ENCODE peak calls at places on chromosome 7, in seven cellular contexts. One of them, this sample, is unnamed.

GRCh38 chr7:23012797-23013714 is 874 bp downstream of the HYCC1 start:
- DNase-seq in heart right ventricle: peak; percentile 46
- DNase-seq in PC-9: peak; percentile 33
- DNase-seq in mammary epithelial cell: no peak
- DNase-seq in left lung: peak; percentile 88
- DNase-seq in NB4: peak; percentile 66
- DNase-seq in cardiac muscle cell: no peak
- DNase-seq in this sample: no peak

GRCh38 chr7:32039000-32039756 is 31.0 kb downstream of the PDE1C start:
- DNase-seq in cardiac muscle cell: no peak
- DNase-seq in mammary epithelial cell: no peak
- DNase-seq in heart right ventricle: no peak
- DNase-seq in NB4: peak; percentile 14
- DNase-seq in left lung: no peak
- DNase-seq in PC-9: no peak
- DNase-seq in this sample: no peak

GRCh38 chr7:139753079-139753692 is 24.6 kb downstream of the HIPK2 start:
- DNase-seq in heart right ventricle: no peak
- DNase-seq in NB4: no peak
- DNase-seq in mammary epithelial cell: no peak
- DNase-seq in PC-9: no peak
- DNase-seq in cardiac muscle cell: no peak
- DNase-seq in left lung: no peak
- DNase-seq in this sample: no peak

GRCh38 chr7:4479367-4480039 is 202.6 kb upstream of the FOXK1 start:
- DNase-seq in left lung: no peak
- DNase-seq in PC-9: peak; percentile 16
- DNase-seq in cardiac muscle cell: peak; percentile 15
- DNase-seq in heart right ventricle: no peak
- DNase-seq in mammary epithelial cell: peak; percentile 55
- DNase-seq in NB4: peak; percentile 83
- DNase-seq in this sample: no peak

GRCh38 chr7:27181795-27182275 is 3.2 kb downstream of the HOXA11 start:
- DNase-seq in left lung: peak; percentile 29
- DNase-seq in NB4: no peak
- DNase-seq in cardiac muscle cell: no peak
- DNase-seq in PC-9: no peak
- DNase-seq in mammary epithelial cell: no peak
- DNase-seq in heart right ventricle: no peak
- DNase-seq in this sample: no peak

GRCh38 chr7:74044366-74045350 is 16.7 kb downstream of the ELN start:
- DNase-seq in PC-9: no peak
- DNase-seq in cardiac muscle cell: no peak
- DNase-seq in mammary epithelial cell: no peak
- DNase-seq in NB4: peak; percentile 39
- DNase-seq in left lung: peak; percentile 66
- DNase-seq in heart right ventricle: no peak
- DNase-seq in this sample: no peak

GRCh38 chr7:37993060-37993501 is 72.6 kb downstream of the EPDR1 start:
- DNase-seq in NB4: no peak
- DNase-seq in heart right ventricle: no peak
- DNase-seq in mammary epithelial cell: no peak
- DNase-seq in left lung: no peak
- DNase-seq in PC-9: no peak
- DNase-seq in cardiac muscle cell: no peak
- DNase-seq in this sample: no peak

GRCh38 chr7:73519867-73520672 is 2.0 kb downstream of the BAZ1B start:
- DNase-seq in PC-9: no peak
- DNase-seq in left lung: no peak
- DNase-seq in cardiac muscle cell: no peak
- DNase-seq in heart right ventricle: no peak
- DNase-seq in NB4: peak; percentile 53
- DNase-seq in mammary epithelial cell: peak; percentile 4
- DNase-seq in this sample: peak; percentile 12

DNA sequence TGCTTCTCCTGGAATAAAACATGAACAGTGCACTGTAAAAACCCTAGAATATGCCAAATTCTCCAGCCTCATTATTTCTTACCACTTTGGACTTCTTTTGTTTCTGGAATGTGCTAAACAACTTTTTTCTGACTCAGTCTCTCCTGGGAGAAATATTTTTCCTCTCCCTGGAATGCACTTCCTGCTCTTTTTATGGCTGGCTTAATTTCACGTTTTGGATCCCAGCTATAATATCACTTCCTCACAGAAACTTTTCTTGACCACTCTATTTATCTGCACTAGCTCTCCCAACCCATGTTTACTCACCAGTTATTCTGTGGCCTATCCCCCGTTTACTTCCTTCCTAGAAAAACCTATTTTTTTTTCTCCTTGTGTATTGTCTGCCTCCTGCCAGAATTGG is 26.7 kb downstream of the ABCB5 start:
- DNase-seq in cardiac muscle cell: peak; percentile 21
- DNase-seq in left lung: no peak
- DNase-seq in NB4: no peak
- DNase-seq in heart right ventricle: no peak
- DNase-seq in mammary epithelial cell: no peak
- DNase-seq in PC-9: no peak
- DNase-seq in this sample: no peak
- TF ChIP-seq CTCF in cardiac muscle cell: no peak
- TF ChIP-seq CTCF in left lung: no peak
- TF ChIP-seq CTCF in NB4: no peak
- TF ChIP-seq CTCF in heart right ventricle: no peak
- TF ChIP-seq CTCF in mammary epithelial cell: no peak
- TF ChIP-seq CTCF in PC-9: no peak
- TF ChIP-seq CTCF in this sample: no peak

GRCh38 chr7:151736403-151736909 is 140.5 kb downstream of the PRKAG2 start:
- DNase-seq in NB4: no peak
- DNase-seq in left lung: peak; percentile 53
- DNase-seq in heart right ventricle: peak; percentile 58
- DNase-seq in mammary epithelial cell: peak; percentile 78
- DNase-seq in PC-9: peak; percentile 90
- DNase-seq in cardiac muscle cell: peak; percentile 92
- DNase-seq in this sample: no peak
- H3K4me3 ChIP-seq in NB4: no peak overlapping the region
- H3K4me3 ChIP-seq in left lung: no peak overlapping the region
- H3K4me3 ChIP-seq in heart right ventricle: peak overlapping the region; percentile 56
- H3K4me3 ChIP-seq in mammary epithelial cell: peak overlapping the region; percentile 1
- H3K4me3 ChIP-seq in PC-9: peak overlapping the region; percentile 26
- H3K4me3 ChIP-seq in cardiac muscle cell: peak overlapping the region; percentile 7
- H3K4me3 ChIP-seq in this sample: no peak overlapping the region

GRCh38 chr7:2114052-2114451 is 118.7 kb downstream of the MAD1L1 start:
- DNase-seq in mammary epithelial cell: peak; percentile 26
- DNase-seq in heart right ventricle: no peak
- DNase-seq in PC-9: no peak
- DNase-seq in left lung: no peak
- DNase-seq in cardiac muscle cell: peak; percentile 42
- DNase-seq in NB4: no peak
- DNase-seq in this sample: no peak

GRCh38 chr7:2116086-2116810 is 116.5 kb downstream of the MAD1L1 start:
- DNase-seq in PC-9: peak; percentile 54
- DNase-seq in NB4: no peak
- DNase-seq in cardiac muscle cell: peak; percentile 46
- DNase-seq in left lung: no peak
- DNase-seq in heart right ventricle: peak; percentile 46
- DNase-seq in mammary epithelial cell: peak; percentile 80
- DNase-seq in this sample: no peak

GRCh38 chr7:2116903-2117680 is 115.7 kb downstream of the MAD1L1 start:
- DNase-seq in PC-9: no peak
- DNase-seq in NB4: peak; percentile 55
- DNase-seq in cardiac muscle cell: peak; percentile 58
- DNase-seq in mammary epithelial cell: peak; percentile 16
- DNase-seq in heart right ventricle: peak; percentile 75
- DNase-seq in left lung: no peak
- DNase-seq in this sample: no peak

GRCh38 chr7:2114926-2115738 is 117.6 kb downstream of the MAD1L1 start:
- DNase-seq in mammary epithelial cell: no peak
- DNase-seq in NB4: no peak
- DNase-seq in left lung: no peak
- DNase-seq in heart right ventricle: no peak
- DNase-seq in PC-9: no peak
- DNase-seq in cardiac muscle cell: no peak
- DNase-seq in this sample: no peak

DNA sequence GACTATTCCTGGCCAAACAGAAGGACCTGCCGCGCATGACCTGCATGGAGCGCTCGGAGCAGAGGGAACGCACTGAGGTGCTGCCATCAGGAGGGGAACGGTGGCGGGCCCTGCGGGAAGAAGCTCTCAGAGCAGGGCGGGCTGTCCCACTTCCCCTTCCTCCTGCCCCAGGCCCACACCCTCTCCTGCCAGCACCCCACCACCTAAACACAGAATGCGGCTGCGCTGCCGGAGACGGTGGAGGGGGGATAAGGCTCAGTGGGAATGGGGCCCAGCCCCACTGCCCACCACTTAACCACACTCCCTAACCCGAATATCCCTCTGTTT is 117.0 kb downstream of the MAD1L1 start:
- DNase-seq in heart right ventricle: peak; percentile 51
- DNase-seq in NB4: no peak
- DNase-seq in mammary epithelial cell: no peak
- DNase-seq in PC-9: no peak
- DNase-seq in cardiac muscle cell: no peak
- DNase-seq in left lung: no peak
- DNase-seq in this sample: no peak
- TF ChIP-seq CTCF in heart right ventricle: no peak
- TF ChIP-seq CTCF in NB4: no peak
- TF ChIP-seq CTCF in mammary epithelial cell: no peak
- TF ChIP-seq CTCF in PC-9: no peak
- TF ChIP-seq CTCF in cardiac muscle cell: no peak
- TF ChIP-seq CTCF in left lung: no peak
- TF ChIP-seq CTCF in this sample: no peak

DNA sequence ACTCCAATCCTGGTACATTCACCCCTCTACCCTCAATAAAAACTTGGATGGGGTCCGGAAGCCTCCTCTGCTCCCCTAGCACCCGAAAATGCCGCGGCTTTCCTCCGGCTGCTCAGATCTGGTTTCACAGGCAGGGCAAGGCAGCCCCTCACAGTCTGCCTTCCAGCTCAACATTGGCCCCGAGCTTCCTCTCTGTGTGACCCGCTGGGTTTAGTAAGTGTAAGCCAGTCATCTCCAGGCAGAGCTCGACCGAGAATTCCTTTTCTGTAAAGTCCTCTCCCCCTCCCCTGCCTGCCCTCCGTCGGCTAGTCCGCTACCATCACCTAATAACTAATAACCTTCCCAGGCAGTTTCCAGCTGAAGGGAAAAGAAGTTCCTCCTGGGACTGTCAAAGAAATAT is 3.4 kb downstream of the INHBA start:
- DNase-seq in mammary epithelial cell: no peak
- DNase-seq in PC-9: peak; percentile 30
- DNase-seq in heart right ventricle: no peak
- DNase-seq in cardiac muscle cell: peak; percentile 50
- DNase-seq in NB4: no peak
- DNase-seq in left lung: peak; percentile 74
- DNase-seq in this sample: no peak
- H3K4me3 ChIP-seq in mammary epithelial cell: peak overlapping the region; percentile 70
- H3K4me3 ChIP-seq in PC-9: peak overlapping the region; percentile 55
- H3K4me3 ChIP-seq in heart right ventricle: peak overlapping the region; percentile 57
- H3K4me3 ChIP-seq in cardiac muscle cell: peak overlapping the region; percentile 39
- H3K4me3 ChIP-seq in NB4: no peak overlapping the region
- H3K4me3 ChIP-seq in left lung: peak overlapping the region; percentile 17
- H3K4me3 ChIP-seq in this sample: peak overlapping the region; percentile 43

GRCh38 chr7:46774515-46774914 is 807.4 kb downstream of the TNS3 start:
- DNase-seq in NB4: no peak
- DNase-seq in cardiac muscle cell: peak; percentile 19
- DNase-seq in mammary epithelial cell: no peak
- DNase-seq in left lung: no peak
- DNase-seq in PC-9: no peak
- DNase-seq in heart right ventricle: peak; percentile 33
- DNase-seq in this sample: no peak
- TF ChIP-seq CTCF in NB4: no peak
- TF ChIP-seq CTCF in cardiac muscle cell: no peak
- TF ChIP-seq CTCF in mammary epithelial cell: no peak
- TF ChIP-seq CTCF in left lung: no peak
- TF ChIP-seq CTCF in PC-9: no peak
- TF ChIP-seq CTCF in heart right ventricle: no peak
- TF ChIP-seq CTCF in this sample: no peak

DNA sequence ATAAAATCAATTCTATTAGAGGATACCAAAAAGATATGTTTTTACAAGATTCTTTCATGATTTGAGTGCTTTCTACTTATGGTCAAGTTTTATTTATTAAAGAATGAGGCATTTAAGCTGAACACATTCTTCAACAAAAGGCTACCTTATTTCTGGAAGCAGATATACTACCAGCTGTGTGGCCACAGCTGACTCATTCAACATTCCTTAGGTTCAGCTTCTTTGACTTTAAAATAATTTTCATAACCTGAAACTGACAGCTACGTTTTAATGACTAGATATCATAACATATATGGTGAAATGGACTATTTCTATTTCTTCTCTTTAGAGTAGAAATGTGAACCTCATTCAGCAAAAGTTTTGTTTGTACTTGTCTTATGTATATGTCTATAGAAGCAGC is 414.2 kb upstream of the SEMA3C start:
- DNase-seq in PC-9: no peak
- DNase-seq in heart right ventricle: no peak
- DNase-seq in NB4: no peak
- DNase-seq in left lung: no peak
- DNase-seq in cardiac muscle cell: peak; percentile 62
- DNase-seq in mammary epithelial cell: peak; percentile 68
- DNase-seq in this sample: no peak
- H3K4me3 ChIP-seq in PC-9: no peak overlapping the region
- H3K4me3 ChIP-seq in heart right ventricle: no peak overlapping the region
- H3K4me3 ChIP-seq in NB4: no peak overlapping the region
- H3K4me3 ChIP-seq in left lung: no peak overlapping the region
- H3K4me3 ChIP-seq in cardiac muscle cell: no peak overlapping the region
- H3K4me3 ChIP-seq in mammary epithelial cell: no peak overlapping the region
- H3K4me3 ChIP-seq in this sample: no peak overlapping the region

GRCh38 chr7:156092307-156092706 is 280.0 kb upstream of the SHH start:
- DNase-seq in heart right ventricle: no peak
- DNase-seq in NB4: no peak
- DNase-seq in left lung: no peak
- DNase-seq in cardiac muscle cell: no peak
- DNase-seq in mammary epithelial cell: no peak
- DNase-seq in PC-9: no peak
- DNase-seq in this sample: no peak

GRCh38 chr7:156089222-156089621 is 277.0 kb upstream of the SHH start:
- DNase-seq in heart right ventricle: no peak
- DNase-seq in mammary epithelial cell: no peak
- DNase-seq in NB4: no peak
- DNase-seq in left lung: no peak
- DNase-seq in PC-9: no peak
- DNase-seq in cardiac muscle cell: no peak
- DNase-seq in this sample: no peak

GRCh38 chr7:156091515-156092080 is 279.3 kb upstream of the SHH start:
- DNase-seq in heart right ventricle: no peak
- DNase-seq in mammary epithelial cell: no peak
- DNase-seq in NB4: no peak
- DNase-seq in cardiac muscle cell: no peak
- DNase-seq in left lung: no peak
- DNase-seq in PC-9: no peak
- DNase-seq in this sample: no peak

GRCh38 chr7:156088115-156088514 is 275.9 kb upstream of the SHH start:
- DNase-seq in cardiac muscle cell: no peak
- DNase-seq in PC-9: no peak
- DNase-seq in left lung: no peak
- DNase-seq in heart right ventricle: no peak
- DNase-seq in NB4: no peak
- DNase-seq in mammary epithelial cell: no peak
- DNase-seq in this sample: no peak

DNA sequence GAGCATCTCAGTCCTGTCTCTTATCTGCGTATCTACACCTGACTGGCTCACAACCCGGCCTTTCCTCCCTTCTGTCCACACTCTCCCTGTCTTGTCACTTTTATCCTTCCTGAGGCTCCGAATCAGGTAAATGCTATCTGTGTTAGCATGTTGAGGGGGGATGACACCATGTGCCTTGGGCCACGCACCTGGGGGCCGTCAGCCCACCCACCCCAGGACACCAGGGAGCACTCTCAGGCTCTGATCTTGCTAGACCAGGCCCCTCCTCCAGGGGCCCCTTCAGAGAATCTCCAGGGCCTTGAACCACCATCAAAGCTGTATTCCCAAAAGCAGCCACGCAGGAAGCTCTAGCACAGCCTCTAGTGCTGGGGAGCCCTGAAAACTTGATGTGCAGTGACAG is 278.7 kb upstream of the SHH start:
- DNase-seq in heart right ventricle: no peak
- DNase-seq in cardiac muscle cell: no peak
- DNase-seq in PC-9: no peak
- DNase-seq in NB4: no peak
- DNase-seq in mammary epithelial cell: no peak
- DNase-seq in left lung: no peak
- DNase-seq in this sample: no peak
- TF ChIP-seq CTCF in heart right ventricle: no peak
- TF ChIP-seq CTCF in cardiac muscle cell: no peak
- TF ChIP-seq CTCF in PC-9: no peak
- TF ChIP-seq CTCF in NB4: no peak
- TF ChIP-seq CTCF in mammary epithelial cell: no peak
- TF ChIP-seq CTCF in left lung: no peak
- TF ChIP-seq CTCF in this sample: no peak

This sample was measured in RWPE2.